ENCODE peak calls at places on chromosomes 3 and 15, in seven cellular contexts. Q, U, B, L, V, I and W are unnamed samples.

GRCh38 chr3:129892486-129892856 is 1.0 kb downstream of the TMCC1 start:
- DNase-seq in U (no peak), Q (no peak), I (no peak), L (no peak), V (peak), B (no peak), W (no peak)

GRCh38 chr15:78550194-78550593 is 9.9 kb downstream of the PSMA4 start:
- DNase-seq in U (no peak), I (no peak), B (no peak), V (no peak), Q (no peak), L (no peak), W (no peak)

GRCh38 chr3:49217688-49218470 is 46.5 kb downstream of the KLHDC8B start:
- DNase-seq in V (no peak), B (no peak), I (no peak), L (no peak), U (no peak), Q (peak), W (no peak)

GRCh38 chr3:74443102-74443501 is 171.4 kb downstream of the CNTN3 start:
- DNase-seq in B (peak), V (no peak), L (no peak), Q (no peak), U (no peak), I (peak), W (no peak)

GRCh38 chr15:63522143-63522531 is 17.7 kb downstream of the USP3 start:
- DNase-seq in U (no peak), I (peak), L (no peak), Q (no peak), V (no peak), B (no peak), W (no peak)

GRCh38 chr3:1251282-1252060 is 158.6 kb downstream of the CNTN6 start:
- DNase-seq in I (no peak), Q (no peak), B (no peak), U (peak), V (peak), L (no peak), W (no peak)

GRCh38 chr15:45534821-45535220 is 12.3 kb upstream of the SLC30A4 start:
- DNase-seq in B (no peak), V (no peak), L (no peak), U (no peak), Q (no peak), I (no peak), W (no peak)

GRCh38 chr15:90934256-90934948 is 683 bp upstream of the UNC45A start:
- DNase-seq in U (peak), I (peak), V (peak), Q (peak), B (peak), L (peak), W (peak)

GRCh38 chr3:184577546-184577945 is 16.0 kb downstream of the EPHB3 start:
- DNase-seq in I (no peak), U (no peak), L (no peak), V (no peak), Q (no peak), B (no peak), W (no peak)

GRCh38 chr3:33438284-33438668 is 1.9 kb downstream of the UBP1 start:
- DNase-seq in U (no peak), I (peak), V (no peak), L (no peak), Q (peak), B (no peak), W (no peak)

GRCh38 chr3:188194327-188194726 is 40.4 kb downstream of the LPP start:
- DNase-seq in Q (peak), L (no peak), V (no peak), B (no peak), U (no peak), I (no peak), W (no peak)

GRCh38 chr15:41259546-41260189 is 28.6 kb downstream of the CHP1 start:
- DNase-seq in I (no peak), V (no peak), Q (no peak), U (no peak), B (no peak), L (no peak), W (no peak)

GRCh38 chr15:31268911-31269784 is 57.5 kb upstream of the KLF13 start:
- DNase-seq in B (peak), I (peak), Q (no peak), U (no peak), V (no peak), L (no peak), W (no peak)

GRCh38 chr15:80107204-80107603 is 45.6 kb upstream of the FAH start:
- DNase-seq in I (no peak), B (no peak), L (no peak), Q (no peak), U (no peak), V (no peak), W (no peak)

GRCh38 chr15:85831415-85832113 is 36.8 kb upstream of the KLHL25 start:
- DNase-seq in Q (peak), B (peak), V (peak), I (peak), U (peak), L (no peak), W (peak)

GRCh38 chr15:88745696-88746095 is 57.5 kb upstream of the ACAN start:
- DNase-seq in V (no peak), Q (peak), B (no peak), I (peak), U (peak), L (no peak), W (peak)

GRCh38 chr3:26091096-26091495 is 301.2 kb downstream of the OXSM start:
- DNase-seq in I (no peak), Q (no peak), L (no peak), B (no peak), V (peak), U (no peak), W (no peak)

GRCh38 chr3:55160241-55160877 is 232.5 kb upstream of the LRTM1 start:
- DNase-seq in B (peak), V (no peak), L (no peak), I (peak), U (peak), Q (peak), W (peak)

GRCh38 chr3:11379238-11379823 is 107.1 kb downstream of the ATG7 start:
- DNase-seq in I (peak), Q (peak), V (peak), U (no peak), B (no peak), L (no peak), W (peak)

GRCh38 chr3:71753716-71754609 is at the start of gene GPR27:
- DNase-seq in B (no peak), Q (peak), U (no peak), L (no peak), V (peak), I (peak), W (peak)

GRCh38 chr3:40853474-40853873 is 328.7 kb downstream of the ZNF621 start:
- DNase-seq in Q (no peak), B (no peak), L (no peak), V (no peak), U (no peak), I (no peak), W (no peak)

GRCh38 chr3:156605686-156606605 is 51.0 kb upstream of the SSR3 start:
- DNase-seq in V (peak), L (no peak), U (peak), B (peak), I (peak), Q (peak), W (peak)

GRCh38 chr15:51093865-51094605 is 671 bp downstream of the TNFAIP8L3 start:
- DNase-seq in V (no peak), I (peak), L (no peak), Q (no peak), U (peak), B (peak), W (peak)

GRCh38 chr3:52234516-52235447 is 4.2 kb downstream of the TWF2 start:
- DNase-seq in Q (no peak), I (no peak), V (no peak), U (no peak), B (no peak), L (no peak), W (no peak)

GRCh38 chr3:111961461-111962269 is 17.2 kb upstream of the ABHD10 start:
- DNase-seq in Q (peak), L (no peak), I (no peak), B (no peak), V (no peak), U (no peak), W (no peak)

GRCh38 chr3:142282503-142282902 is 57.1 kb upstream of the GK5 start:
- DNase-seq in I (no peak), U (no peak), Q (no peak), L (no peak), V (no peak), B (no peak), W (no peak)

GRCh38 chr3:144104146-144104545 is 132.5 kb downstream of the DIPK2A start:
- DNase-seq in I (no peak), U (no peak), Q (no peak), B (no peak), V (peak), L (no peak), W (no peak)

GRCh38 chr15:73926191-73927002 is at the start of gene LOXL1:
- DNase-seq in L (no peak), Q (peak), U (peak), B (peak), V (peak), I (peak), W (peak)

GRCh38 chr3:15858547-15859506 is 61.0 kb upstream of the ANKRD28 start:
- DNase-seq in B (peak), I (peak), L (peak), U (peak), Q (peak), V (peak), W (no peak)

GRCh38 chr3:108001457-108001856 is 89.4 kb downstream of the CD47 start:
- DNase-seq in V (peak), U (no peak), Q (peak), I (peak), L (no peak), B (no peak), W (no peak)